ENCODE peak calls at places on chromosome 19, in eight cellular contexts. Q, F, C, L, R, K, W and H are unnamed samples.

GRCh38 chr19:36090930-36091695 is 19.8 kb upstream of the OVOL3 start:
- DNase-seq in Q (no peak), F (no peak), C (no peak), L (no peak), R (no peak), K (no peak), W (no peak), H (no peak)

GRCh38 chr19:29418106-29418684 is 107.6 kb upstream of the VSTM2B start:
- DNase-seq in Q (no peak), F (no peak), C (no peak), L (no peak), R (no peak), K (no peak), W (no peak), H (no peak)

GRCh38 chr19:3868770-3869456 is at the start of gene ZFR2:
- DNase-seq in Q (no peak), F (no peak), C (no peak), L (no peak), R (no peak), K (peak), W (no peak), H (no peak)

GRCh38 chr19:32397736-32398135 is 7.8 kb upstream of the DPY19L3 start:
- DNase-seq in Q (peak), F (peak), C (no peak), L (peak), R (no peak), K (peak), W (no peak), H (no peak)

GRCh38 chr19:54667217-54667616 is 4.4 kb downstream of the LILRB4 start:
- DNase-seq in Q (no peak), F (no peak), C (no peak), L (no peak), R (no peak), K (no peak), W (no peak), H (no peak)

GRCh38 chr19:927707-928401 is 2.0 kb downstream of the ARID3A start:
- DNase-seq in Q (no peak), F (no peak), C (no peak), L (no peak), R (no peak), K (no peak), W (no peak), H (no peak)

GRCh38 chr19:22422220-22422619 is at the start of gene ZNF98:
- DNase-seq in Q (no peak), F (no peak), C (peak), L (no peak), R (no peak), K (no peak), W (peak), H (no peak)

GRCh38 chr19:383922-384800 is 24.8 kb downstream of the C2CD4C start:
- DNase-seq in Q (no peak), F (no peak), C (peak), L (peak), R (no peak), K (no peak), W (no peak), H (no peak)

GRCh38 chr19:15129856-15130580 is 22.8 kb downstream of the SYDE1 start:
- DNase-seq in Q (no peak), F (no peak), C (no peak), L (no peak), R (no peak), K (no peak), W (no peak), H (no peak)

GRCh38 chr19:40341601-40342482 is 6.4 kb downstream of the C19orf47 start:
- DNase-seq in Q (no peak), F (no peak), C (no peak), L (peak), R (no peak), K (no peak), W (peak), H (no peak)

GRCh38 chr19:51354742-51355148 is 11.4 kb downstream of the ETFB start:
- DNase-seq in Q (no peak), F (no peak), C (no peak), L (peak), R (no peak), K (no peak), W (no peak), H (no peak)

GRCh38 chr19:376111-376470 is 31.5 kb upstream of the MIER2 start:
- DNase-seq in Q (no peak), F (no peak), C (no peak), L (no peak), R (no peak), K (no peak), W (no peak), H (no peak)

GRCh38 chr19:3324405-3324856 is 42.0 kb upstream of the NFIC start:
- DNase-seq in Q (no peak), F (no peak), C (peak), L (peak), R (no peak), K (peak), W (peak), H (peak)

DNA sequence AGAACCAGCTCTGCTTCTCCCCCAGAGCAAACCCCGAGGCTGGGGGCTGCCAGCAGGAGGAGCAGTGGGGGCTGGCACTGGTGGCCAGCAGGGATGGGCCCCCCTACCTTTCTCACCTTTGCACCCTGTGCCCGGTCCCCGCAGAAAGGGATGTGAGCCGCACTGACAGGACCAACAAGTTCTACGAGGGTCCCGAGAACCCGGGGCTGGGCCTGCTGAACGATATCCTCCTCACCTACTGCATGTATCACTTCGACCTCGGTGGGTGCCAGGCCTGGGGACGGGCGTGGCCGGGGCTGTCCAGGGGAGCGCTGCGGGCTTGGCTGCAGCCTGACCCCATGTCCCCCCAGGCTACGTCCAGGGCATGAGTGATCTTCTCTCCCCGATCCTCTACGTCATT is 6.6 kb downstream of the TBC1D17 start:
- DNase-seq in Q (no peak), F (no peak), C (no peak), L (no peak), R (no peak), K (no peak), W (no peak), H (no peak)
- TF ChIP-seq CTCF in Q (no peak), F (no peak), C (no peak), L (no peak), R (no peak), K (no peak), W (no peak), H (no peak)

DNA sequence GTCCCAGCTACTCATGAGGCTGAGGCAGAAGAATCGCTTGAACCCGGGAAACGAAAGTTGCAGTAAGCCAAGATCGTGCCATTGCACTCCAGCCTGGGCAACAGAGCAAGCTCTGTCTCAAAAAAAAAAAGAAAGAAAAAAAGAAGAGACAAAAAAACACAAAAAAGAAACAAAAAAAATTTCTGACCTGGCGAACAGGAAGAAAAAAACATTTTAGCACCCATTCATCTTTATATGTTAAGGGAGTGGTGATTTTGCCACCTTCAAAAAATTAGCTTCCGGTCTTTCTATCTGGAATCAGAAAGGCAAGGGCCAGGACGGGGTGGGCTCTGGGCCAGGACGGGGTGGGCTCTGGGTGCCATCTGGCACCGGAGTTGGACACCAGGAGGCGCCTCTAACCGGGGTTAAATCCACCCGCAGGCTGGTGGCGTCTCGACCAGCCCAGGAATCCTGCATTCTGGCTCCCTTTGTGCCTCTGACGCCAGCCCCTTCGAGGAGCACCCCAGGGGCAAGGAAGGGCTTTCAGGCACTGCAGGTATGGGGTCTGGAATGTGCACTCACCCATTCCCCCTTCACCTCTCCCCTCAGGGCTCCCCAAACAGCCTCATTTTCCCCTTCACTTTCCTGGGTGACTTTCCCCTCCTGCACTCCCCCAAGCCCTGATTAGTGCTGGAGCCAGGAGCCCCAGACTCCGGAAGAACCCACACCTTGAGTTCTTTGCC is 10.4 kb upstream of the ZSWIM4 start:
- DNase-seq in Q (no peak), F (no peak), C (peak), L (peak), R (no peak), K (peak), W (peak), H (no peak)
- H3K4me3 ChIP-seq in Q (no peak), F (no peak), C (no peak), L (no peak), R (no peak), K (no peak), W (no peak), H (no peak)

DNA sequence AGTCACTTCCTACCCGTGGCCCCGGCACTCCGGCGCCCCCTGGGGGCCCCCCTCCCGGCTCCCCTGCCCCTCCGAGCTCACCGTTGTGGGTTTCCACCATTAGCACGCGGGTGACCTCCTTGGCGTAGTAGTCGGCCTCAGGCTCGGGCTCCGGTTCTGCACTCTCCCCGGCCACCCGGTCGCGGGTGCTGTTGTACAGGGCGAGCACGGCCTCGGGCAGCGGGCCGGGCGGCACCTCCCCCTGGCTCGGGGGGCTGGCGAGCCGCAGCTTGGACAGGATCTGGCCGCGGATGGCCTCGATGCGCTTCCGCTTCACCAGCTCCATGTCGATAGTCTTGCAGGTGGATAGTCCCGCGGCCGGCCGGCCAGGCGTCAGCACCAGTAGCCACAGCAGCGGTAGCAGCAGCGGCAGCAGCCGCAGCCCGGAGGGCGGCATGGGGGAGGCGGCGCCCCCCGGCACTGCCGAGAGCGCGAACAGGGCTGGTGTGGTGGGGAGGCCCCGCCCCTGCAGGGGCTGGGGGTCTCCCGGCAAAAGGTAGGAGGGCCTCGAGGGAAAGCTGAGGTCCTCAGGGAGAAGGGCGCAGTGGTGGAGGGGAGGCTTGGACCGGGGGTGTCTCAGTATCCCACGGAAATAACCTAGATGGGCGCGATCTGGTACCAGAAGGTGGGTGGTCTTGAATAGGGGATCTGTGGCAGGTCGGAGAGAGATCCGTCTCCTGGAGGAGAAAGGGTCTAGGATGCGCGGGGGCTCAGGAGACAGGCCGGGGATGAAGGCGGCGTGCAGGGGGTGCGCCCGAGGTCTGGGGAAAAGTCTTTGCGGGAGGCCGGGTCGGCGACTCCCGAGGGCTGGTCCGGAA is 885 bp downstream of the TGFB1 start:
- DNase-seq in Q (no peak), F (no peak), C (peak), L (peak), R (no peak), K (peak), W (peak), H (no peak)
- TF ChIP-seq CTCF in Q (peak), F (peak), C (peak), L (peak), R (peak), K (peak), W (peak), H (peak)

GRCh38 chr19:35052599-35053190 is 11.2 kb downstream of the HPN start:
- DNase-seq in Q (no peak), F (no peak), C (no peak), L (no peak), R (no peak), K (peak), W (no peak), H (no peak)
- H3K4me3 ChIP-seq in Q (no peak), F (no peak), C (no peak), L (no peak), R (no peak), K (no peak), W (no peak), H (no peak)

DNA sequence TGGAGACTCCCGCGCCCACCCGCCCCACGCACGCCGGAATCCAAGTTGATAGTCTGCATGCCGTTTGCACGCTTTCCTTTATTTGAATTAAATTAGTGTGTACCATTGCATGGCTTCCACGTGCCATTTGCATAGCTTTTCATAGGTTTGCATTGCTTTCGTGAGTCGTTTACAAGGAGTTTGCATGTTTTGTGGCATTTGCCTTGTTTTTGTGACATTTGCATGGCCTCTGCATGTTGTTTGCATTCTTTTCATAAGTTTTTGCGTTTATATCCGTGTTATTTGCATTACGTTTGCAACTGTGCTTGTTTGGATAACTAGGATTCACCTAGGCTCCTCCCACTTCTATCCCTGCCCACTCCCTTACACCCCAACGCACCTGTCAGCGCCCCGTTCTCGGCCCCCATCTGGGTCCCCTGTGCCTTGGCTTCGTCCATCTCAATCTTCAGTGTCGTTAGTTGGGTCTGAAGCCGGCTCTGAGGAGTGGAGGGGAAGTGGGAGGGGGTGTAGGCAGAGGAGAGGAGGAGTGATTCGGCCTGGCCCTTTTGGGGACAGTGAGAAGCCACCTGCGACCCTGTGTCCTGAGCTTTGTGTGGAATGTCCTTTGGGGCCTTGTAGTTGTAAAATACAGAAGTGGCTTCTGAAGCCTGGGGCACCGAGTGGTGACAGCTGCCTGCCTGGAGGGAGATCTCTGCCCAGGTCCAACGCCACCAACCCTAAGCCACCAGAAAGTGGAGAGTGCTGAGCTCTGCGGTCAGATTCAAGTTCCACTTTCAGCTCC is 2.4 kb downstream of the CCDC194 start:
- DNase-seq in Q (no peak), F (no peak), C (no peak), L (no peak), R (no peak), K (no peak), W (no peak), H (no peak)
- TF ChIP-seq CTCF in Q (no peak), F (no peak), C (no peak), L (no peak), R (no peak), K (no peak), W (no peak), H (no peak)

GRCh38 chr19:11101057-11101456 is 11.8 kb downstream of the LDLR start:
- DNase-seq in Q (no peak), F (no peak), C (no peak), L (no peak), R (no peak), K (no peak), W (no peak), H (no peak)

GRCh38 chr19:11100064-11100463 is 10.8 kb downstream of the LDLR start:
- DNase-seq in Q (no peak), F (no peak), C (no peak), L (no peak), R (no peak), K (no peak), W (no peak), H (no peak)

GRCh38 chr19:11096210-11096841 is 7.1 kb downstream of the LDLR start:
- DNase-seq in Q (no peak), F (no peak), C (no peak), L (peak), R (no peak), K (no peak), W (peak), H (peak)

GRCh38 chr19:11098327-11098726 is 9.1 kb downstream of the LDLR start:
- DNase-seq in Q (no peak), F (no peak), C (no peak), L (no peak), R (no peak), K (no peak), W (no peak), H (no peak)

GRCh38 chr19:11098861-11099260 is 9.6 kb downstream of the LDLR start:
- DNase-seq in Q (no peak), F (no peak), C (no peak), L (no peak), R (no peak), K (no peak), W (no peak), H (no peak)
- H3K4me3 ChIP-seq in Q (no peak), F (no peak), C (no peak), L (no peak), R (no peak), K (no peak), W (no peak), H (no peak)

DNA sequence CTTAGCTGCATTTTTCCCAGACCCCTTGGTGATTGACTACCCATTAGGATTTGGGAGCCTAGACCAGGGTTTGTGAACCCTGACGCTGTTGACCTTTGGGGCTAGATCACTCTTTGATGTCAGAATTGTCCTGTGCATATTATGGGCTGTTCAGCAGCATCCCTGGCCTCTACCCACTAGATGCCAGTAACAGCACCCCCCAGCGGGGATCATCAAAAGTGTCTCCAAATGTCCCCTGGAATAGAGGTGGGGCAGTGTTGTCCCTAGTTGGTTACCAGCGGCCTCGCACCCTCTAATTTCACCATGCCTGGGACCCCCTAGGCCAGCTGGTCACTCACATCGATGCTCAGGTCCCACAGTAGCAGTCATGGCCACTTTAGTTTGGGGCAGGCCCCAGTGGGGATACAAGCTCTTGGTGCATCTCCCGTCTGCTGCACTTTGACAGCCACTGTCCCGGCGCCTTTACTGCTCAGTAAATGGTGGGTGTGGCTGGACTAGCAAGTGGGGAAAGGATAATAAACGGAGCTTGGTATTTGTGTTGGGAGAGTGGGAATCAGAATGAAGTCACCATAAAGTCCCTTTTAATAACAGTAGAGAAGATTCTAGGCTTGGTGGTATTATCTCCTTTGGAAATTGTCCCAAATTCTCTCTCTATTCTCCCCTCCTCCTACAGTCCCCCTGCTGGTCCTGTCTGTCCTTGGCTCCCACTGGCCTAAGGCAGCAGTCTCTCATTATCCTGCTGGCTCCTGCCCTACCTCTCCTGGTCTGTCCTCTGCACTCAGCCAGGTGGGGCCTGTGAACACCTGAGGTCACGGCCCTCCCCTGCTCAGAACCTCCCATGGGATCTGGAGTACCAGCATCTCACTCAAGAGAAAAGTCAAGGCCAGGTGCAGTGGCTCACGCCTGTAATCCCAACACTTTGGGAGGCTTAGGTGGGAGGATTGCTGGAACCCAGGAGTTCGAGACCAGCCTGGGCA is 80.6 kb downstream of the SIPA1L3 start:
- DNase-seq in Q (no peak), F (no peak), C (no peak), L (no peak), R (no peak), K (peak), W (no peak), H (no peak)
- TF ChIP-seq CTCF in Q (peak), F (no peak), C (no peak), L (peak), R (no peak), K (peak), W (no peak), H (peak)

GRCh38 chr19:9911524-9911923 is 24.8 kb downstream of the OLFM2 start:
- DNase-seq in Q (no peak), F (no peak), C (no peak), L (no peak), R (no peak), K (no peak), W (no peak), H (no peak)

GRCh38 chr19:9912551-9913236 is 23.6 kb downstream of the OLFM2 start:
- DNase-seq in Q (no peak), F (no peak), C (no peak), L (no peak), R (no peak), K (no peak), W (no peak), H (no peak)

GRCh38 chr19:9913237-9914000 is 22.9 kb downstream of the OLFM2 start:
- DNase-seq in Q (no peak), F (no peak), C (peak), L (no peak), R (no peak), K (no peak), W (no peak), H (no peak)

GRCh38 chr19:9914315-9915207 is 21.8 kb downstream of the OLFM2 start:
- DNase-seq in Q (peak), F (no peak), C (peak), L (peak), R (no peak), K (peak), W (peak), H (no peak)

DNA sequence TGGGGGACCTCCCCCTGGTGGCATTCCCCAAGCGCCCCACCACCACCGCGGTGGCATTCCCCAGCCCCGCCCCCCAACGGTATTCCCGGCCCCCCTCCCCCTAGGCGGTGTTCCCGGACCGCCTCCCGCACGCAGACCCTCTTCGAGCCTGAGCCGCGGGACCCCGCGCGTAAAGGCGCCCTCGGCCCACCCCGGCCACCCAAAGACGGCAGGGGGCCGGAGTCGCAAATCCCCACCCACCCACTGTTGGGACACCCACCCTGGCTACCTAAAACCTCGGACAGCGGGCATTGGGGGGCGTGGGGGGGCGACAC is 22.4 kb downstream of the OLFM2 start:
- DNase-seq in Q (no peak), F (no peak), C (no peak), L (no peak), R (no peak), K (no peak), W (no peak), H (no peak)
- H3K4me3 ChIP-seq in Q (peak), F (peak), C (peak), L (peak), R (peak), K (peak), W (peak), H (peak)